ENCODE peak calls at places on chromosomes 3 and 15, in nine cellular contexts. One of them, this sample, is unnamed.

GRCh38 chr3:37981348-37981664 is 9.3 kb upstream of the VILL start:
- DNase-seq in stimulated activated CD4-positive, alpha-beta T cell treated with anti-CD3 and anti-CD28 coated beads, TNF-alpha, amount 100 ng/mL, for 4 hours: no peak
- DNase-seq in left cardiac atrium: no peak
- DNase-seq in GM12891: no peak
- DNase-seq in WERI-Rb-1: no peak
- DNase-seq in stimulated activated CD8-positive, alpha-beta memory T cell treated with anti-CD3 and anti-CD28 coated beads, Interleukin-4, amount 100 ng/mL, for 48 hours: no peak
- DNase-seq in left lung: no peak
- DNase-seq in NCI-H774: no peak
- DNase-seq in hypothalamus: no peak
- DNase-seq in this sample: no peak

GRCh38 chr15:101637549-101638318 is 14.4 kb downstream of the TM2D3 start:
- DNase-seq in stimulated activated CD4-positive, alpha-beta T cell treated with anti-CD3 and anti-CD28 coated beads, TNF-alpha, amount 100 ng/mL, for 4 hours: no peak
- DNase-seq in left cardiac atrium: no peak
- DNase-seq in GM12891: no peak
- DNase-seq in WERI-Rb-1: no peak
- DNase-seq in stimulated activated CD8-positive, alpha-beta memory T cell treated with anti-CD3 and anti-CD28 coated beads, Interleukin-4, amount 100 ng/mL, for 48 hours: no peak
- DNase-seq in left lung: no peak
- DNase-seq in NCI-H774: no peak
- DNase-seq in hypothalamus: no peak
- DNase-seq in this sample: no peak

GRCh38 chr3:14852721-14853120 is 34.0 kb downstream of the FGD5 start:
- DNase-seq in stimulated activated CD4-positive, alpha-beta T cell treated with anti-CD3 and anti-CD28 coated beads, TNF-alpha, amount 100 ng/mL, for 4 hours: no peak
- DNase-seq in left cardiac atrium: no peak
- DNase-seq in GM12891: no peak
- DNase-seq in WERI-Rb-1: no peak
- DNase-seq in stimulated activated CD8-positive, alpha-beta memory T cell treated with anti-CD3 and anti-CD28 coated beads, Interleukin-4, amount 100 ng/mL, for 48 hours: no peak
- DNase-seq in left lung: no peak
- DNase-seq in NCI-H774: no peak
- DNase-seq in hypothalamus: no peak
- DNase-seq in this sample: no peak

GRCh38 chr15:41309226-41309905 is 23.0 kb downstream of the OIP5 start:
- DNase-seq in stimulated activated CD4-positive, alpha-beta T cell treated with anti-CD3 and anti-CD28 coated beads, TNF-alpha, amount 100 ng/mL, for 4 hours: no peak
- DNase-seq in left cardiac atrium: no peak
- DNase-seq in GM12891: peak
- DNase-seq in WERI-Rb-1: no peak
- DNase-seq in stimulated activated CD8-positive, alpha-beta memory T cell treated with anti-CD3 and anti-CD28 coated beads, Interleukin-4, amount 100 ng/mL, for 48 hours: no peak
- DNase-seq in left lung: no peak
- DNase-seq in NCI-H774: no peak
- DNase-seq in hypothalamus: no peak
- DNase-seq in this sample: no peak

GRCh38 chr15:62426387-62426956 is 261.4 kb upstream of the C2CD4B start:
- DNase-seq in stimulated activated CD4-positive, alpha-beta T cell treated with anti-CD3 and anti-CD28 coated beads, TNF-alpha, amount 100 ng/mL, for 4 hours: no peak
- DNase-seq in left cardiac atrium: no peak
- DNase-seq in GM12891: no peak
- DNase-seq in WERI-Rb-1: no peak
- DNase-seq in stimulated activated CD8-positive, alpha-beta memory T cell treated with anti-CD3 and anti-CD28 coated beads, Interleukin-4, amount 100 ng/mL, for 48 hours: no peak
- DNase-seq in left lung: no peak
- DNase-seq in NCI-H774: no peak
- DNase-seq in hypothalamus: no peak
- DNase-seq in this sample: no peak

GRCh38 chr15:66291816-66292215 is 1.6 kb upstream of the DIS3L start:
- DNase-seq in stimulated activated CD4-positive, alpha-beta T cell treated with anti-CD3 and anti-CD28 coated beads, TNF-alpha, amount 100 ng/mL, for 4 hours: no peak
- DNase-seq in left cardiac atrium: no peak
- DNase-seq in GM12891: no peak
- DNase-seq in WERI-Rb-1: no peak
- DNase-seq in stimulated activated CD8-positive, alpha-beta memory T cell treated with anti-CD3 and anti-CD28 coated beads, Interleukin-4, amount 100 ng/mL, for 48 hours: no peak
- DNase-seq in left lung: no peak
- DNase-seq in NCI-H774: no peak
- DNase-seq in hypothalamus: no peak
- DNase-seq in this sample: no peak

GRCh38 chr3:65551945-65552344 is 486.8 kb downstream of the MAGI1 start:
- DNase-seq in stimulated activated CD4-positive, alpha-beta T cell treated with anti-CD3 and anti-CD28 coated beads, TNF-alpha, amount 100 ng/mL, for 4 hours: no peak
- DNase-seq in left cardiac atrium: no peak
- DNase-seq in GM12891: no peak
- DNase-seq in WERI-Rb-1: no peak
- DNase-seq in stimulated activated CD8-positive, alpha-beta memory T cell treated with anti-CD3 and anti-CD28 coated beads, Interleukin-4, amount 100 ng/mL, for 48 hours: no peak
- DNase-seq in left lung: no peak
- DNase-seq in NCI-H774: no peak
- DNase-seq in hypothalamus: no peak
- DNase-seq in this sample: no peak

GRCh38 chr3:81799403-81799802 is 38.0 kb upstream of the GBE1 start:
- DNase-seq in stimulated activated CD4-positive, alpha-beta T cell treated with anti-CD3 and anti-CD28 coated beads, TNF-alpha, amount 100 ng/mL, for 4 hours: no peak
- DNase-seq in left cardiac atrium: no peak
- DNase-seq in GM12891: no peak
- DNase-seq in WERI-Rb-1: no peak
- DNase-seq in stimulated activated CD8-positive, alpha-beta memory T cell treated with anti-CD3 and anti-CD28 coated beads, Interleukin-4, amount 100 ng/mL, for 48 hours: no peak
- DNase-seq in left lung: no peak
- DNase-seq in NCI-H774: no peak
- DNase-seq in hypothalamus: no peak
- DNase-seq in this sample: no peak

GRCh38 chr3:29440321-29441019 is 159.6 kb downstream of the RBMS3 start:
- DNase-seq in stimulated activated CD4-positive, alpha-beta T cell treated with anti-CD3 and anti-CD28 coated beads, TNF-alpha, amount 100 ng/mL, for 4 hours: no peak
- DNase-seq in left cardiac atrium: no peak
- DNase-seq in GM12891: no peak
- DNase-seq in WERI-Rb-1: no peak
- DNase-seq in stimulated activated CD8-positive, alpha-beta memory T cell treated with anti-CD3 and anti-CD28 coated beads, Interleukin-4, amount 100 ng/mL, for 48 hours: no peak
- DNase-seq in left lung: peak
- DNase-seq in NCI-H774: peak
- DNase-seq in hypothalamus: no peak
- DNase-seq in this sample: no peak

GRCh38 chr15:92078270-92078669 is 224.8 kb downstream of the SLCO3A1 start:
- DNase-seq in stimulated activated CD4-positive, alpha-beta T cell treated with anti-CD3 and anti-CD28 coated beads, TNF-alpha, amount 100 ng/mL, for 4 hours: no peak
- DNase-seq in left cardiac atrium: no peak
- DNase-seq in GM12891: no peak
- DNase-seq in WERI-Rb-1: no peak
- DNase-seq in stimulated activated CD8-positive, alpha-beta memory T cell treated with anti-CD3 and anti-CD28 coated beads, Interleukin-4, amount 100 ng/mL, for 48 hours: no peak
- DNase-seq in left lung: no peak
- DNase-seq in NCI-H774: no peak
- DNase-seq in hypothalamus: no peak
- DNase-seq in this sample: no peak

GRCh38 chr15:72227192-72227586 is 3.8 kb downstream of the PKM start:
- DNase-seq in stimulated activated CD4-positive, alpha-beta T cell treated with anti-CD3 and anti-CD28 coated beads, TNF-alpha, amount 100 ng/mL, for 4 hours: no peak
- DNase-seq in left cardiac atrium: no peak
- DNase-seq in GM12891: no peak
- DNase-seq in WERI-Rb-1: no peak
- DNase-seq in stimulated activated CD8-positive, alpha-beta memory T cell treated with anti-CD3 and anti-CD28 coated beads, Interleukin-4, amount 100 ng/mL, for 48 hours: peak
- DNase-seq in left lung: no peak
- DNase-seq in NCI-H774: no peak
- DNase-seq in hypothalamus: no peak
- DNase-seq in this sample: no peak

GRCh38 chr3:148178508-148178907 is 519.2 kb upstream of the AGTR1 start:
- DNase-seq in stimulated activated CD4-positive, alpha-beta T cell treated with anti-CD3 and anti-CD28 coated beads, TNF-alpha, amount 100 ng/mL, for 4 hours: no peak
- DNase-seq in left cardiac atrium: no peak
- DNase-seq in GM12891: no peak
- DNase-seq in WERI-Rb-1: no peak
- DNase-seq in stimulated activated CD8-positive, alpha-beta memory T cell treated with anti-CD3 and anti-CD28 coated beads, Interleukin-4, amount 100 ng/mL, for 48 hours: no peak
- DNase-seq in left lung: no peak
- DNase-seq in NCI-H774: peak
- DNase-seq in hypothalamus: no peak
- DNase-seq in this sample: no peak

GRCh38 chr15:79978694-79979519 is 7.9 kb upstream of the BCL2A1 start:
- DNase-seq in stimulated activated CD4-positive, alpha-beta T cell treated with anti-CD3 and anti-CD28 coated beads, TNF-alpha, amount 100 ng/mL, for 4 hours: no peak
- DNase-seq in left cardiac atrium: no peak
- DNase-seq in GM12891: no peak
- DNase-seq in WERI-Rb-1: no peak
- DNase-seq in stimulated activated CD8-positive, alpha-beta memory T cell treated with anti-CD3 and anti-CD28 coated beads, Interleukin-4, amount 100 ng/mL, for 48 hours: no peak
- DNase-seq in left lung: peak
- DNase-seq in NCI-H774: no peak
- DNase-seq in hypothalamus: no peak
- DNase-seq in this sample: peak

GRCh38 chr3:177624523-177625495 is 427.5 kb upstream of the TBL1XR1 start:
- DNase-seq in stimulated activated CD4-positive, alpha-beta T cell treated with anti-CD3 and anti-CD28 coated beads, TNF-alpha, amount 100 ng/mL, for 4 hours: no peak
- DNase-seq in left cardiac atrium: no peak
- DNase-seq in GM12891: no peak
- DNase-seq in WERI-Rb-1: no peak
- DNase-seq in stimulated activated CD8-positive, alpha-beta memory T cell treated with anti-CD3 and anti-CD28 coated beads, Interleukin-4, amount 100 ng/mL, for 48 hours: no peak
- DNase-seq in left lung: no peak
- DNase-seq in NCI-H774: no peak
- DNase-seq in hypothalamus: no peak
- DNase-seq in this sample: no peak

GRCh38 chr3:172869797-172870518 is 119.4 kb downstream of the ECT2 start:
- DNase-seq in stimulated activated CD4-positive, alpha-beta T cell treated with anti-CD3 and anti-CD28 coated beads, TNF-alpha, amount 100 ng/mL, for 4 hours: no peak
- DNase-seq in left cardiac atrium: no peak
- DNase-seq in GM12891: no peak
- DNase-seq in WERI-Rb-1: no peak
- DNase-seq in stimulated activated CD8-positive, alpha-beta memory T cell treated with anti-CD3 and anti-CD28 coated beads, Interleukin-4, amount 100 ng/mL, for 48 hours: no peak
- DNase-seq in left lung: no peak
- DNase-seq in NCI-H774: no peak
- DNase-seq in hypothalamus: no peak
- DNase-seq in this sample: no peak

GRCh38 chr15:32870240-32871033 is 152.6 kb downstream of the GREM1 start:
- DNase-seq in stimulated activated CD4-positive, alpha-beta T cell treated with anti-CD3 and anti-CD28 coated beads, TNF-alpha, amount 100 ng/mL, for 4 hours: no peak
- DNase-seq in left cardiac atrium: no peak
- DNase-seq in GM12891: no peak
- DNase-seq in WERI-Rb-1: no peak
- DNase-seq in stimulated activated CD8-positive, alpha-beta memory T cell treated with anti-CD3 and anti-CD28 coated beads, Interleukin-4, amount 100 ng/mL, for 48 hours: no peak
- DNase-seq in left lung: no peak
- DNase-seq in NCI-H774: no peak
- DNase-seq in hypothalamus: no peak
- DNase-seq in this sample: no peak

GRCh38 chr3:23479615-23480323 is 276.6 kb downstream of the UBE2E2 start:
- DNase-seq in stimulated activated CD4-positive, alpha-beta T cell treated with anti-CD3 and anti-CD28 coated beads, TNF-alpha, amount 100 ng/mL, for 4 hours: no peak
- DNase-seq in left cardiac atrium: no peak
- DNase-seq in GM12891: no peak
- DNase-seq in WERI-Rb-1: no peak
- DNase-seq in stimulated activated CD8-positive, alpha-beta memory T cell treated with anti-CD3 and anti-CD28 coated beads, Interleukin-4, amount 100 ng/mL, for 48 hours: no peak
- DNase-seq in left lung: no peak
- DNase-seq in NCI-H774: no peak
- DNase-seq in hypothalamus: no peak
- DNase-seq in this sample: no peak

GRCh38 chr3:185280572-185281365 is 26.9 kb upstream of the EHHADH start:
- DNase-seq in stimulated activated CD4-positive, alpha-beta T cell treated with anti-CD3 and anti-CD28 coated beads, TNF-alpha, amount 100 ng/mL, for 4 hours: no peak
- DNase-seq in left cardiac atrium: no peak
- DNase-seq in GM12891: peak
- DNase-seq in WERI-Rb-1: no peak
- DNase-seq in stimulated activated CD8-positive, alpha-beta memory T cell treated with anti-CD3 and anti-CD28 coated beads, Interleukin-4, amount 100 ng/mL, for 48 hours: no peak
- DNase-seq in left lung: no peak
- DNase-seq in NCI-H774: peak
- DNase-seq in hypothalamus: no peak
- DNase-seq in this sample: no peak

GRCh38 chr15:72375501-72375845 is 341 bp downstream of the HEXA start:
- DNase-seq in stimulated activated CD4-positive, alpha-beta T cell treated with anti-CD3 and anti-CD28 coated beads, TNF-alpha, amount 100 ng/mL, for 4 hours: no peak
- DNase-seq in left cardiac atrium: no peak
- DNase-seq in GM12891: no peak
- DNase-seq in WERI-Rb-1: no peak
- DNase-seq in stimulated activated CD8-positive, alpha-beta memory T cell treated with anti-CD3 and anti-CD28 coated beads, Interleukin-4, amount 100 ng/mL, for 48 hours: no peak
- DNase-seq in left lung: peak
- DNase-seq in NCI-H774: peak
- DNase-seq in hypothalamus: no peak
- DNase-seq in this sample: no peak

GRCh38 chr15:40477703-40478269 is 7.0 kb downstream of the CHST14 start:
- DNase-seq in stimulated activated CD4-positive, alpha-beta T cell treated with anti-CD3 and anti-CD28 coated beads, TNF-alpha, amount 100 ng/mL, for 4 hours: no peak
- DNase-seq in left cardiac atrium: no peak
- DNase-seq in GM12891: no peak
- DNase-seq in WERI-Rb-1: no peak
- DNase-seq in stimulated activated CD8-positive, alpha-beta memory T cell treated with anti-CD3 and anti-CD28 coated beads, Interleukin-4, amount 100 ng/mL, for 48 hours: no peak
- DNase-seq in left lung: no peak
- DNase-seq in NCI-H774: no peak
- DNase-seq in hypothalamus: no peak
- DNase-seq in this sample: no peak

GRCh38 chr3:72341943-72342342 is 506.3 kb downstream of the SHQ1 start:
- DNase-seq in stimulated activated CD4-positive, alpha-beta T cell treated with anti-CD3 and anti-CD28 coated beads, TNF-alpha, amount 100 ng/mL, for 4 hours: no peak
- DNase-seq in left cardiac atrium: no peak
- DNase-seq in GM12891: no peak
- DNase-seq in WERI-Rb-1: peak
- DNase-seq in stimulated activated CD8-positive, alpha-beta memory T cell treated with anti-CD3 and anti-CD28 coated beads, Interleukin-4, amount 100 ng/mL, for 48 hours: no peak
- DNase-seq in left lung: no peak
- DNase-seq in NCI-H774: no peak
- DNase-seq in hypothalamus: no peak
- DNase-seq in this sample: no peak

GRCh38 chr3:138875096-138875753 is 40.5 kb upstream of the PIK3CB start:
- DNase-seq in stimulated activated CD4-positive, alpha-beta T cell treated with anti-CD3 and anti-CD28 coated beads, TNF-alpha, amount 100 ng/mL, for 4 hours: no peak
- DNase-seq in left cardiac atrium: no peak
- DNase-seq in GM12891: no peak
- DNase-seq in WERI-Rb-1: no peak
- DNase-seq in stimulated activated CD8-positive, alpha-beta memory T cell treated with anti-CD3 and anti-CD28 coated beads, Interleukin-4, amount 100 ng/mL, for 48 hours: no peak
- DNase-seq in left lung: no peak
- DNase-seq in NCI-H774: no peak
- DNase-seq in hypothalamus: no peak
- DNase-seq in this sample: no peak

GRCh38 chr3:71063768-71064287 is 519.7 kb downstream of the FOXP1 start:
- DNase-seq in stimulated activated CD4-positive, alpha-beta T cell treated with anti-CD3 and anti-CD28 coated beads, TNF-alpha, amount 100 ng/mL, for 4 hours: peak
- DNase-seq in left cardiac atrium: no peak
- DNase-seq in GM12891: no peak
- DNase-seq in WERI-Rb-1: peak
- DNase-seq in stimulated activated CD8-positive, alpha-beta memory T cell treated with anti-CD3 and anti-CD28 coated beads, Interleukin-4, amount 100 ng/mL, for 48 hours: peak
- DNase-seq in left lung: no peak
- DNase-seq in NCI-H774: no peak
- DNase-seq in hypothalamus: no peak
- DNase-seq in this sample: peak